ENCODE peak calls at places on chromosome 19, in ten cellular contexts. One of them, this sample, is unnamed.

GRCh38 chr19:29671393-29672076 is 6.3 kb downstream of the PLEKHF1 start:
- DNase-seq in GM23338: peak; percentile 41
- DNase-seq in GM20000: peak; percentile 81
- DNase-seq in CD4-positive, alpha-beta T cell: peak; percentile 91
- DNase-seq in cardiac muscle cell: no peak
- DNase-seq in endothelial cell: no peak
- DNase-seq in colonic mucosa: no peak
- DNase-seq in suprapubic skin: no peak
- DNase-seq in IMR-90: no peak
- DNase-seq in left lung: peak; percentile 81
- DNase-seq in this sample: peak; percentile 79

GRCh38 chr19:40612831-40613668 is 11.9 kb downstream of the LTBP4 start:
- DNase-seq in GM23338: peak; percentile 93
- DNase-seq in GM20000: peak; percentile 88
- DNase-seq in CD4-positive, alpha-beta T cell: peak; percentile 60
- DNase-seq in cardiac muscle cell: peak; percentile 64
- DNase-seq in endothelial cell: peak; percentile 77
- DNase-seq in colonic mucosa: peak; percentile 81
- DNase-seq in suprapubic skin: peak; percentile 89
- DNase-seq in IMR-90: no peak
- DNase-seq in left lung: peak; percentile 89
- DNase-seq in this sample: peak; percentile 89

GRCh38 chr19:19710506-19710905 is 22.4 kb downstream of the ZNF14 start:
- DNase-seq in GM23338: no peak
- DNase-seq in GM20000: no peak
- DNase-seq in CD4-positive, alpha-beta T cell: no peak
- DNase-seq in cardiac muscle cell: no peak
- DNase-seq in endothelial cell: no peak
- DNase-seq in colonic mucosa: no peak
- DNase-seq in suprapubic skin: no peak
- DNase-seq in IMR-90: no peak
- DNase-seq in left lung: no peak
- DNase-seq in this sample: no peak

GRCh38 chr19:8255426-8256125 is 46.4 kb downstream of the CERS4 start:
- DNase-seq in GM23338: no peak
- DNase-seq in GM20000: no peak
- DNase-seq in CD4-positive, alpha-beta T cell: no peak
- DNase-seq in cardiac muscle cell: no peak
- DNase-seq in endothelial cell: no peak
- DNase-seq in colonic mucosa: no peak
- DNase-seq in suprapubic skin: no peak
- DNase-seq in IMR-90: no peak
- DNase-seq in left lung: no peak
- DNase-seq in this sample: no peak

GRCh38 chr19:13120817-13121216 is 2.8 kb downstream of the NACC1 start:
- DNase-seq in GM23338: no peak
- DNase-seq in GM20000: no peak
- DNase-seq in CD4-positive, alpha-beta T cell: no peak
- DNase-seq in cardiac muscle cell: no peak
- DNase-seq in endothelial cell: no peak
- DNase-seq in colonic mucosa: no peak
- DNase-seq in suprapubic skin: no peak
- DNase-seq in IMR-90: peak; percentile 85
- DNase-seq in left lung: no peak
- DNase-seq in this sample: no peak

GRCh38 chr19:7969560-7969949 is 26.1 kb upstream of the TIMM44 start:
- DNase-seq in GM23338: peak; percentile 87
- DNase-seq in GM20000: no peak
- DNase-seq in CD4-positive, alpha-beta T cell: no peak
- DNase-seq in cardiac muscle cell: no peak
- DNase-seq in endothelial cell: no peak
- DNase-seq in colonic mucosa: no peak
- DNase-seq in suprapubic skin: no peak
- DNase-seq in IMR-90: no peak
- DNase-seq in left lung: peak; percentile 24
- DNase-seq in this sample: no peak

GRCh38 chr19:13118424-13119193 is 545 bp downstream of the NACC1 start:
- DNase-seq in GM23338: peak; percentile 97
- DNase-seq in GM20000: peak; percentile 80
- DNase-seq in CD4-positive, alpha-beta T cell: no peak
- DNase-seq in cardiac muscle cell: peak; percentile 84
- DNase-seq in endothelial cell: peak; percentile 58
- DNase-seq in colonic mucosa: peak; percentile 64
- DNase-seq in suprapubic skin: no peak
- DNase-seq in IMR-90: peak; percentile 31
- DNase-seq in left lung: peak; percentile 89
- DNase-seq in this sample: peak; percentile 82

GRCh38 chr19:48565090-48565489 is 13.1 kb downstream of the SULT2B1 start:
- DNase-seq in GM23338: no peak
- DNase-seq in GM20000: no peak
- DNase-seq in CD4-positive, alpha-beta T cell: no peak
- DNase-seq in cardiac muscle cell: no peak
- DNase-seq in endothelial cell: no peak
- DNase-seq in colonic mucosa: no peak
- DNase-seq in suprapubic skin: no peak
- DNase-seq in IMR-90: peak; percentile 83
- DNase-seq in left lung: no peak
- DNase-seq in this sample: no peak

GRCh38 chr19:18059902-18060301 is 26.8 kb downstream of the IL12RB1 start:
- DNase-seq in GM23338: no peak
- DNase-seq in GM20000: no peak
- DNase-seq in CD4-positive, alpha-beta T cell: no peak
- DNase-seq in cardiac muscle cell: no peak
- DNase-seq in endothelial cell: no peak
- DNase-seq in colonic mucosa: no peak
- DNase-seq in suprapubic skin: no peak
- DNase-seq in IMR-90: no peak
- DNase-seq in left lung: no peak
- DNase-seq in this sample: no peak

GRCh38 chr19:47609885-47610545 is 1.1 kb downstream of the BICRA start:
- DNase-seq in GM23338: peak; percentile 79
- DNase-seq in GM20000: peak; percentile 47
- DNase-seq in CD4-positive, alpha-beta T cell: peak; percentile 33
- DNase-seq in cardiac muscle cell: peak; percentile 64
- DNase-seq in endothelial cell: peak; percentile 56
- DNase-seq in colonic mucosa: peak; percentile 70
- DNase-seq in suprapubic skin: peak; percentile 85
- DNase-seq in IMR-90: peak; percentile 26
- DNase-seq in left lung: peak; percentile 89
- DNase-seq in this sample: peak; percentile 55

GRCh38 chr19:17555929-17556813 is 722 bp downstream of the COLGALT1 start:
- DNase-seq in GM23338: peak; percentile 81
- DNase-seq in GM20000: no peak
- DNase-seq in CD4-positive, alpha-beta T cell: no peak
- DNase-seq in cardiac muscle cell: peak; percentile 44
- DNase-seq in endothelial cell: peak; percentile 45
- DNase-seq in colonic mucosa: peak; percentile 82
- DNase-seq in suprapubic skin: no peak
- DNase-seq in IMR-90: peak; percentile 44
- DNase-seq in left lung: peak; percentile 92
- DNase-seq in this sample: peak; percentile 57

GRCh38 chr19:10501971-10502523 is 1.1 kb downstream of the KEAP1 start:
- DNase-seq in GM23338: peak; percentile 58
- DNase-seq in GM20000: peak; percentile 75
- DNase-seq in CD4-positive, alpha-beta T cell: no peak
- DNase-seq in cardiac muscle cell: peak; percentile 40
- DNase-seq in endothelial cell: peak; percentile 39
- DNase-seq in colonic mucosa: peak; percentile 86
- DNase-seq in suprapubic skin: peak; percentile 87
- DNase-seq in IMR-90: peak; percentile 29
- DNase-seq in left lung: peak; percentile 91
- DNase-seq in this sample: peak; percentile 78

GRCh38 chr19:13428352-13428751 is 77.9 kb downstream of the CACNA1A start:
- DNase-seq in GM23338: peak; percentile 73
- DNase-seq in GM20000: no peak
- DNase-seq in CD4-positive, alpha-beta T cell: no peak
- DNase-seq in cardiac muscle cell: peak; percentile 17
- DNase-seq in endothelial cell: peak; percentile 32
- DNase-seq in colonic mucosa: peak; percentile 17
- DNase-seq in suprapubic skin: no peak
- DNase-seq in IMR-90: peak; percentile 17
- DNase-seq in left lung: no peak
- DNase-seq in this sample: no peak

GRCh38 chr19:54364775-54365257 is at the start of gene LAIR1:
- DNase-seq in GM23338: no peak
- DNase-seq in GM20000: no peak
- DNase-seq in CD4-positive, alpha-beta T cell: peak; percentile 25
- DNase-seq in cardiac muscle cell: no peak
- DNase-seq in endothelial cell: peak; percentile 22
- DNase-seq in colonic mucosa: no peak
- DNase-seq in suprapubic skin: no peak
- DNase-seq in IMR-90: no peak
- DNase-seq in left lung: peak; percentile 86
- DNase-seq in this sample: no peak

GRCh38 chr19:15508035-15508710 is at the start of gene CYP4F22:
- DNase-seq in GM23338: peak; percentile 27
- DNase-seq in GM20000: no peak
- DNase-seq in CD4-positive, alpha-beta T cell: no peak
- DNase-seq in cardiac muscle cell: no peak
- DNase-seq in endothelial cell: no peak
- DNase-seq in colonic mucosa: no peak
- DNase-seq in suprapubic skin: no peak
- DNase-seq in IMR-90: no peak
- DNase-seq in left lung: peak; percentile 76
- DNase-seq in this sample: no peak

GRCh38 chr19:14582894-14583340 is at the start of gene CLEC17A:
- DNase-seq in GM23338: no peak
- DNase-seq in GM20000: peak; percentile 62
- DNase-seq in CD4-positive, alpha-beta T cell: no peak
- DNase-seq in cardiac muscle cell: no peak
- DNase-seq in endothelial cell: no peak
- DNase-seq in colonic mucosa: no peak
- DNase-seq in suprapubic skin: no peak
- DNase-seq in IMR-90: no peak
- DNase-seq in left lung: no peak
- DNase-seq in this sample: peak; percentile 71

DNA sequence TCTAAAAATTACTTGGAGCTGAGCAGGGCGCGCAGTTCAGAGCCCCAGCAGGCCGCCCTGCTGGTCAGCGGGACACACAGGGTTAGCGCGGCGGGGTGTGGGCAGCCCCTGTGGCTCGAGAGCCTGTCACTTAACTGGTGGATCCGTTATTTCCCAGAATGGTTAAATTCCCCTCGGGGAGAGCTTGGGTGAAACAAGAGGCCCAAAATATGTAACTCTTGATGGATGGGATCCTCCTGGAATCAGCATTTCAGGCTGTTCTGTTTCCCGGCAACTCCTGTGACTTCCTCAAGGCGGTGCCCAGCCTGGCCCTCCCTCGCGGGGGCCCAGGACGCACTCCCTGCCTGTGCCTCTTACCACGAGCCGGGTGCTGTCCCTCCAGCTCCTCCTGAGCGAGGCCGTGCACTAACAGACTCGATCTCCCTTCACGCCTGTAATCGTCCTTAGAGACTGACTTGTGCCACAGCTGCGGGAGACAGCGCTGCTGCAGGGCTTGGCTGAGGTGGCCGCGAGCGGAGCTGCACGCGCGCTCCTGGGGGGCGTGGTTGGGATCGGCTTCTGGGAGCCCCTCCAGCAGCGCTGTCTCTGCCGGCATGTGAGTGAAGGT is 9.7 kb downstream of the PTBP1 start:
- DNase-seq in GM23338: peak; percentile 25
- DNase-seq in GM20000: no peak
- DNase-seq in CD4-positive, alpha-beta T cell: no peak
- DNase-seq in cardiac muscle cell: no peak
- DNase-seq in endothelial cell: no peak
- DNase-seq in colonic mucosa: no peak
- DNase-seq in suprapubic skin: no peak
- DNase-seq in IMR-90: no peak
- DNase-seq in left lung: no peak
- DNase-seq in this sample: no peak
- TF ChIP-seq CTCF in GM23338: no peak
- TF ChIP-seq CTCF in GM20000: no peak
- TF ChIP-seq CTCF in CD4-positive, alpha-beta T cell: no peak
- TF ChIP-seq CTCF in cardiac muscle cell: no peak
- TF ChIP-seq CTCF in endothelial cell: no peak
- TF ChIP-seq CTCF in colonic mucosa: no peak
- TF ChIP-seq CTCF in suprapubic skin: no peak
- TF ChIP-seq CTCF in IMR-90: no peak
- TF ChIP-seq CTCF in left lung: no peak
- TF ChIP-seq CTCF in this sample: no peak

DNA sequence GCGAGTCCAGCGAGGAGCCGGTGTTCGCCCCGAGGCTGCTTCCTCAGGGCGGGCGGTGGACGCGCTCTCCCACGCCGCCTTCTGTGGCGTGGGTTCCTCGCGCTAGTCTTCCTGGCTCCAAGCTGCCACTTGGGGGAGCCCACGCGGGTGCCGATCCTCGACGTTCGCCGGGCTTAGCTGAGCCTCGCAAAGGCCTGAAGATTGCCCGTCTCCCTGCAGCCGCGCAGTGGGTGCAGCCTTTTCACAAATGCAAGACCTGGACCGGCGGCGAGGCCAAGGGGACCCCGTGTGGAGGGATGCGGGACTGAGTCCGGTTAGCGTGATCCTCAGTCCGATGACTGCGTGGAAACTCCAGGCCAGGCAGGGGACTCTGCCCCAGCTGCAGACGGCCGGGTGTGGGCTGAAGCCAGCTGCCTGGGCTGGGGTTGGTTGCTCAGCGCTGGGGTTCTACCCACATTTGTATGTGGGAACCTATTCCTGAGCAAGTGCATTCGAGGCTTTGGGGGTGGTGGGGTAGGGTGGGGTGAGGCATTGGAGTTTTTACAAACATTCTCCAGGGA is 16.6 kb upstream of the LRP3 start:
- DNase-seq in GM23338: peak; percentile 61
- DNase-seq in GM20000: peak; percentile 55
- DNase-seq in CD4-positive, alpha-beta T cell: peak; percentile 77
- DNase-seq in cardiac muscle cell: peak; percentile 79
- DNase-seq in endothelial cell: peak; percentile 66
- DNase-seq in colonic mucosa: no peak
- DNase-seq in suprapubic skin: no peak
- DNase-seq in IMR-90: no peak
- DNase-seq in left lung: no peak
- DNase-seq in this sample: peak; percentile 66
- TF ChIP-seq CTCF in GM23338: no peak
- TF ChIP-seq CTCF in GM20000: peak; percentile 18
- TF ChIP-seq CTCF in CD4-positive, alpha-beta T cell: peak; percentile 84
- TF ChIP-seq CTCF in cardiac muscle cell: peak; percentile 39
- TF ChIP-seq CTCF in endothelial cell: peak; percentile 63
- TF ChIP-seq CTCF in colonic mucosa: peak; percentile 39
- TF ChIP-seq CTCF in suprapubic skin: peak; percentile 30
- TF ChIP-seq CTCF in IMR-90: peak; percentile 50
- TF ChIP-seq CTCF in left lung: no peak
- TF ChIP-seq CTCF in this sample: peak; percentile 42

GRCh38 chr19:11964496-11964857 is 363 bp upstream of the ZNF763 start:
- DNase-seq in GM23338: peak; percentile 43
- DNase-seq in GM20000: no peak
- DNase-seq in CD4-positive, alpha-beta T cell: no peak
- DNase-seq in cardiac muscle cell: no peak
- DNase-seq in endothelial cell: no peak
- DNase-seq in colonic mucosa: no peak
- DNase-seq in suprapubic skin: no peak
- DNase-seq in IMR-90: no peak
- DNase-seq in left lung: peak; percentile 77
- DNase-seq in this sample: no peak
- TF ChIP-seq CTCF in GM23338: peak; percentile 54
- TF ChIP-seq CTCF in GM20000: no peak
- TF ChIP-seq CTCF in CD4-positive, alpha-beta T cell: no peak
- TF ChIP-seq CTCF in cardiac muscle cell: peak; percentile 34
- TF ChIP-seq CTCF in endothelial cell: no peak
- TF ChIP-seq CTCF in colonic mucosa: no peak
- TF ChIP-seq CTCF in suprapubic skin: no peak
- TF ChIP-seq CTCF in IMR-90: peak; percentile 35
- TF ChIP-seq CTCF in left lung: no peak
- TF ChIP-seq CTCF in this sample: peak; percentile 31

GRCh38 chr19:2199215-2199614 is 35.5 kb downstream of the DOT1L start:
- DNase-seq in GM23338: peak; percentile 70
- DNase-seq in GM20000: peak; percentile 68
- DNase-seq in CD4-positive, alpha-beta T cell: no peak
- DNase-seq in cardiac muscle cell: peak; percentile 49
- DNase-seq in endothelial cell: peak; percentile 35
- DNase-seq in colonic mucosa: no peak
- DNase-seq in suprapubic skin: no peak
- DNase-seq in IMR-90: no peak
- DNase-seq in left lung: no peak
- DNase-seq in this sample: peak; percentile 66
- TF ChIP-seq CTCF in GM23338: peak; percentile 64
- TF ChIP-seq CTCF in GM20000: peak; percentile 15
- TF ChIP-seq CTCF in CD4-positive, alpha-beta T cell: no peak
- TF ChIP-seq CTCF in cardiac muscle cell: peak; percentile 28
- TF ChIP-seq CTCF in endothelial cell: peak; percentile 52
- TF ChIP-seq CTCF in colonic mucosa: no peak
- TF ChIP-seq CTCF in suprapubic skin: no peak
- TF ChIP-seq CTCF in IMR-90: peak; percentile 28
- TF ChIP-seq CTCF in left lung: no peak
- TF ChIP-seq CTCF in this sample: no peak